ENCODE peak calls at places on chromosomes 5 and 9, in nine cellular contexts. One of them, this sample, is unnamed.

GRCh38 chr9:12441509-12441908 is 251.7 kb upstream of the TYRP1 start:
- DNase-seq in right atrium auricular region: no peak
- DNase-seq in transverse colon: no peak
- DNase-seq in uterus: no peak
- DNase-seq in K562: no peak
- DNase-seq in brain microvascular endothelial cell: no peak
- DNase-seq in heart right ventricle: no peak
- DNase-seq in tibial artery: no peak
- DNase-seq in left ventricle myocardium inferior: no peak
- DNase-seq in this sample: no peak

GRCh38 chr9:16082796-16083195 is 530.0 kb downstream of the CCDC171 start:
- DNase-seq in right atrium auricular region: no peak
- DNase-seq in transverse colon: no peak
- DNase-seq in uterus: no peak
- DNase-seq in K562: no peak
- DNase-seq in brain microvascular endothelial cell: no peak
- DNase-seq in heart right ventricle: no peak
- DNase-seq in tibial artery: no peak
- DNase-seq in left ventricle myocardium inferior: no peak
- DNase-seq in this sample: no peak

GRCh38 chr5:153159611-153160010 is 330.9 kb upstream of the GRIA1 start:
- DNase-seq in right atrium auricular region: no peak
- DNase-seq in transverse colon: no peak
- DNase-seq in uterus: no peak
- DNase-seq in K562: no peak
- DNase-seq in brain microvascular endothelial cell: peak; percentile 24
- DNase-seq in heart right ventricle: no peak
- DNase-seq in tibial artery: no peak
- DNase-seq in left ventricle myocardium inferior: no peak
- DNase-seq in this sample: no peak

GRCh38 chr9:118503236-118503635 is 799.0 kb downstream of the TLR4 start:
- DNase-seq in right atrium auricular region: no peak
- DNase-seq in transverse colon: no peak
- DNase-seq in uterus: no peak
- DNase-seq in K562: no peak
- DNase-seq in brain microvascular endothelial cell: no peak
- DNase-seq in heart right ventricle: no peak
- DNase-seq in tibial artery: no peak
- DNase-seq in left ventricle myocardium inferior: no peak
- DNase-seq in this sample: no peak

GRCh38 chr5:176880393-176881020 is 18.6 kb downstream of the HK3 start:
- DNase-seq in right atrium auricular region: no peak
- DNase-seq in transverse colon: no peak
- DNase-seq in uterus: no peak
- DNase-seq in K562: no peak
- DNase-seq in brain microvascular endothelial cell: no peak
- DNase-seq in heart right ventricle: no peak
- DNase-seq in tibial artery: no peak
- DNase-seq in left ventricle myocardium inferior: no peak
- DNase-seq in this sample: no peak

GRCh38 chr5:157487358-157487757 is 27.3 kb downstream of the NIPAL4 start:
- DNase-seq in right atrium auricular region: no peak
- DNase-seq in transverse colon: peak; percentile 67
- DNase-seq in uterus: no peak
- DNase-seq in K562: no peak
- DNase-seq in brain microvascular endothelial cell: no peak
- DNase-seq in heart right ventricle: no peak
- DNase-seq in tibial artery: no peak
- DNase-seq in left ventricle myocardium inferior: no peak
- DNase-seq in this sample: no peak

GRCh38 chr9:111632051-111632450 is 917 bp downstream of the DNAJC25 start:
- DNase-seq in right atrium auricular region: no peak
- DNase-seq in transverse colon: no peak
- DNase-seq in uterus: no peak
- DNase-seq in K562: no peak
- DNase-seq in brain microvascular endothelial cell: no peak
- DNase-seq in heart right ventricle: no peak
- DNase-seq in tibial artery: no peak
- DNase-seq in left ventricle myocardium inferior: no peak
- DNase-seq in this sample: no peak

GRCh38 chr5:68872088-68872842 is 221.5 kb upstream of the SLC30A5 start:
- DNase-seq in right atrium auricular region: no peak
- DNase-seq in transverse colon: no peak
- DNase-seq in uterus: peak; percentile 56
- DNase-seq in K562: no peak
- DNase-seq in brain microvascular endothelial cell: no peak
- DNase-seq in heart right ventricle: no peak
- DNase-seq in tibial artery: no peak
- DNase-seq in left ventricle myocardium inferior: no peak
- DNase-seq in this sample: no peak

GRCh38 chr5:160852049-160852448 is at the start of gene ATP10B:
- DNase-seq in right atrium auricular region: no peak
- DNase-seq in transverse colon: no peak
- DNase-seq in uterus: no peak
- DNase-seq in K562: no peak
- DNase-seq in brain microvascular endothelial cell: no peak
- DNase-seq in heart right ventricle: no peak
- DNase-seq in tibial artery: no peak
- DNase-seq in left ventricle myocardium inferior: no peak
- DNase-seq in this sample: no peak

GRCh38 chr5:148623741-148624140 is 30.6 kb downstream of the HTR4 start:
- DNase-seq in right atrium auricular region: no peak
- DNase-seq in transverse colon: no peak
- DNase-seq in uterus: no peak
- DNase-seq in K562: peak; percentile 24
- DNase-seq in brain microvascular endothelial cell: no peak
- DNase-seq in heart right ventricle: no peak
- DNase-seq in tibial artery: no peak
- DNase-seq in left ventricle myocardium inferior: no peak
- DNase-seq in this sample: no peak

GRCh38 chr5:28967848-28968247 is 1929.5 kb upstream of the CDH9 start:
- DNase-seq in right atrium auricular region: no peak
- DNase-seq in transverse colon: no peak
- DNase-seq in uterus: no peak
- DNase-seq in K562: no peak
- DNase-seq in brain microvascular endothelial cell: no peak
- DNase-seq in heart right ventricle: no peak
- DNase-seq in tibial artery: no peak
- DNase-seq in left ventricle myocardium inferior: no peak
- DNase-seq in this sample: no peak

GRCh38 chr9:94801242-94801641 is 74.7 kb downstream of the AOPEP start:
- DNase-seq in right atrium auricular region: no peak
- DNase-seq in transverse colon: no peak
- DNase-seq in uterus: no peak
- DNase-seq in K562: no peak
- DNase-seq in brain microvascular endothelial cell: no peak
- DNase-seq in heart right ventricle: no peak
- DNase-seq in tibial artery: no peak
- DNase-seq in left ventricle myocardium inferior: no peak
- DNase-seq in this sample: no peak

GRCh38 chr9:104927216-104927911 is 591 bp downstream of the ABCA1 start:
- DNase-seq in right atrium auricular region: peak; percentile 64
- DNase-seq in transverse colon: peak; percentile 44
- DNase-seq in uterus: peak; percentile 44
- DNase-seq in K562: no peak
- DNase-seq in brain microvascular endothelial cell: peak; percentile 27
- DNase-seq in heart right ventricle: peak; percentile 40
- DNase-seq in tibial artery: peak; percentile 79
- DNase-seq in left ventricle myocardium inferior: peak; percentile 35
- DNase-seq in this sample: no peak

GRCh38 chr9:137191245-137191644 is 2.8 kb downstream of the SSNA1 start:
- DNase-seq in right atrium auricular region: no peak
- DNase-seq in transverse colon: no peak
- DNase-seq in uterus: no peak
- DNase-seq in K562: no peak
- DNase-seq in brain microvascular endothelial cell: no peak
- DNase-seq in heart right ventricle: no peak
- DNase-seq in tibial artery: no peak
- DNase-seq in left ventricle myocardium inferior: no peak
- DNase-seq in this sample: no peak
- H3K36me3 ChIP-seq in right atrium auricular region: peaks cover 14% of the 10 kb centered on the region
- H3K36me3 ChIP-seq in transverse colon: no peaks in the 10 kb centered on the region
- H3K36me3 ChIP-seq in uterus: no peaks in the 10 kb centered on the region
- H3K36me3 ChIP-seq in K562: peaks cover 46% of the 10 kb centered on the region
- H3K36me3 ChIP-seq in brain microvascular endothelial cell: peaks cover 13% of the 10 kb centered on the region
- H3K36me3 ChIP-seq in heart right ventricle: peaks cover 4% of the 10 kb centered on the region
- H3K36me3 ChIP-seq in tibial artery: peaks cover 23% of the 10 kb centered on the region
- H3K36me3 ChIP-seq in left ventricle myocardium inferior: peaks cover 38% of the 10 kb centered on the region
- H3K36me3 ChIP-seq in this sample: peaks cover 3% of the 10 kb centered on the region

GRCh38 chr5:14581891-14582796 is 552 bp downstream of the OTULINL start:
- DNase-seq in right atrium auricular region: no peak
- DNase-seq in transverse colon: peak; percentile 83
- DNase-seq in uterus: peak; percentile 50
- DNase-seq in K562: no peak
- DNase-seq in brain microvascular endothelial cell: peak; percentile 6
- DNase-seq in heart right ventricle: peak; percentile 58
- DNase-seq in tibial artery: peak; percentile 75
- DNase-seq in left ventricle myocardium inferior: peak; percentile 48
- DNase-seq in this sample: peak; percentile 78
- TF ChIP-seq CTCF in right atrium auricular region: no peak
- TF ChIP-seq CTCF in transverse colon: peak; percentile 33
- TF ChIP-seq CTCF in uterus: no peak
- TF ChIP-seq CTCF in K562: no peak
- TF ChIP-seq CTCF in brain microvascular endothelial cell: peak; percentile 32
- TF ChIP-seq CTCF in heart right ventricle: peak; percentile 29
- TF ChIP-seq CTCF in tibial artery: peak; percentile 12
- TF ChIP-seq CTCF in left ventricle myocardium inferior: peak; percentile 35
- TF ChIP-seq CTCF in this sample: peak; percentile 36

DNA sequence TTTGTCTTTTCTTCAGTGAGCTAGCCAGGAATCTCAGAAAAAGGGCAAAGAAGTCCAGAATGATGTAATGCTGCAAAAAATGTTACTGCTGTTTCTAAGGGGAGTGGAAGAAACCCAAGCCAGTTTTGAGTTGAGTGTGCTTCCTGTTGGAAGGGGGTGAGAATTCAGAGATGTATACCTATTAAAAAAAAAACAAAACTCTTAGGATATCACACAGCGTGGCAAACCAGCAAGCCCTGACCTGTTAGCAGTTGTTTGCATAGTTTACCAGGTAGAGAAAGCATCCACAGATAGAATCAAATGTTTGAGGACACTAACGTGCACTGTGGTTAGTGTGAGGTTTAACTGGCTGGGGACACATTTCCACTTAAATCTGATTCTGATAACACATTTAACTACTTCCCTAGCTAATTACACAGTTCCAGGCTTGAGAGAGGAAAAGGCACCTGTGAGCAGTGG is 11.4 kb downstream of the BASP1 start:
- DNase-seq in right atrium auricular region: no peak
- DNase-seq in transverse colon: no peak
- DNase-seq in uterus: no peak
- DNase-seq in K562: no peak
- DNase-seq in brain microvascular endothelial cell: no peak
- DNase-seq in heart right ventricle: no peak
- DNase-seq in tibial artery: no peak
- DNase-seq in left ventricle myocardium inferior: no peak
- DNase-seq in this sample: no peak
- H3K36me3 ChIP-seq in right atrium auricular region: no peaks in the 10 kb centered on the region
- H3K36me3 ChIP-seq in transverse colon: no peaks in the 10 kb centered on the region
- H3K36me3 ChIP-seq in uterus: no peaks in the 10 kb centered on the region
- H3K36me3 ChIP-seq in K562: no peaks in the 10 kb centered on the region
- H3K36me3 ChIP-seq in brain microvascular endothelial cell: peaks cover 30% of the 10 kb centered on the region
- H3K36me3 ChIP-seq in heart right ventricle: no peaks in the 10 kb centered on the region
- H3K36me3 ChIP-seq in tibial artery: no peaks in the 10 kb centered on the region
- H3K36me3 ChIP-seq in left ventricle myocardium inferior: no peaks in the 10 kb centered on the region
- H3K36me3 ChIP-seq in this sample: no peaks in the 10 kb centered on the region

GRCh38 chr5:61604626-61605025 is 272.6 kb downstream of the ZSWIM6 start:
- DNase-seq in right atrium auricular region: no peak
- DNase-seq in transverse colon: no peak
- DNase-seq in uterus: no peak
- DNase-seq in K562: no peak
- DNase-seq in brain microvascular endothelial cell: no peak
- DNase-seq in heart right ventricle: no peak
- DNase-seq in tibial artery: no peak
- DNase-seq in left ventricle myocardium inferior: no peak
- DNase-seq in this sample: no peak

GRCh38 chr5:61604076-61604475 is 272.0 kb downstream of the ZSWIM6 start:
- DNase-seq in right atrium auricular region: no peak
- DNase-seq in transverse colon: no peak
- DNase-seq in uterus: no peak
- DNase-seq in K562: no peak
- DNase-seq in brain microvascular endothelial cell: no peak
- DNase-seq in heart right ventricle: no peak
- DNase-seq in tibial artery: no peak
- DNase-seq in left ventricle myocardium inferior: no peak
- DNase-seq in this sample: no peak

GRCh38 chr5:61600141-61600480 is 268.1 kb downstream of the ZSWIM6 start:
- DNase-seq in right atrium auricular region: no peak
- DNase-seq in transverse colon: no peak
- DNase-seq in uterus: no peak
- DNase-seq in K562: no peak
- DNase-seq in brain microvascular endothelial cell: no peak
- DNase-seq in heart right ventricle: no peak
- DNase-seq in tibial artery: no peak
- DNase-seq in left ventricle myocardium inferior: no peak
- DNase-seq in this sample: no peak

GRCh38 chr5:61600945-61601491 is 269.0 kb downstream of the ZSWIM6 start:
- DNase-seq in right atrium auricular region: no peak
- DNase-seq in transverse colon: no peak
- DNase-seq in uterus: no peak
- DNase-seq in K562: no peak
- DNase-seq in brain microvascular endothelial cell: no peak
- DNase-seq in heart right ventricle: no peak
- DNase-seq in tibial artery: no peak
- DNase-seq in left ventricle myocardium inferior: no peak
- DNase-seq in this sample: no peak

GRCh38 chr5:61603211-61603908 is 271.3 kb downstream of the ZSWIM6 start:
- DNase-seq in right atrium auricular region: no peak
- DNase-seq in transverse colon: no peak
- DNase-seq in uterus: no peak
- DNase-seq in K562: no peak
- DNase-seq in brain microvascular endothelial cell: no peak
- DNase-seq in heart right ventricle: peak; percentile 50
- DNase-seq in tibial artery: no peak
- DNase-seq in left ventricle myocardium inferior: peak; percentile 41
- DNase-seq in this sample: no peak
- TF ChIP-seq CTCF in right atrium auricular region: no peak
- TF ChIP-seq CTCF in transverse colon: no peak
- TF ChIP-seq CTCF in uterus: no peak
- TF ChIP-seq CTCF in K562: no peak
- TF ChIP-seq CTCF in brain microvascular endothelial cell: peak; percentile 22
- TF ChIP-seq CTCF in heart right ventricle: peak; percentile 22
- TF ChIP-seq CTCF in tibial artery: no peak
- TF ChIP-seq CTCF in left ventricle myocardium inferior: peak; percentile 47
- TF ChIP-seq CTCF in this sample: no peak

GRCh38 chr9:123093141-123093540 is 59.7 kb downstream of the GPR21 start:
- DNase-seq in right atrium auricular region: no peak
- DNase-seq in transverse colon: no peak
- DNase-seq in uterus: no peak
- DNase-seq in K562: no peak
- DNase-seq in brain microvascular endothelial cell: no peak
- DNase-seq in heart right ventricle: no peak
- DNase-seq in tibial artery: no peak
- DNase-seq in left ventricle myocardium inferior: no peak
- DNase-seq in this sample: no peak
- H3K36me3 ChIP-seq in right atrium auricular region: peaks cover 45% of the 10 kb centered on the region
- H3K36me3 ChIP-seq in transverse colon: no peaks in the 10 kb centered on the region
- H3K36me3 ChIP-seq in uterus: no peaks in the 10 kb centered on the region
- H3K36me3 ChIP-seq in K562: peaks cover 59% of the 10 kb centered on the region
- H3K36me3 ChIP-seq in brain microvascular endothelial cell: peaks cover 37% of the 10 kb centered on the region
- H3K36me3 ChIP-seq in heart right ventricle: peaks cover 37% of the 10 kb centered on the region
- H3K36me3 ChIP-seq in tibial artery: peaks cover 83% of the 10 kb centered on the region
- H3K36me3 ChIP-seq in left ventricle myocardium inferior: peaks cover 83% of the 10 kb centered on the region
- H3K36me3 ChIP-seq in this sample: peaks cover 4% of the 10 kb centered on the region

GRCh38 chr9:134682026-134682425 is 40.4 kb downstream of the COL5A1 start:
- DNase-seq in right atrium auricular region: no peak
- DNase-seq in transverse colon: no peak
- DNase-seq in uterus: no peak
- DNase-seq in K562: no peak
- DNase-seq in brain microvascular endothelial cell: no peak
- DNase-seq in heart right ventricle: no peak
- DNase-seq in tibial artery: peak; percentile 70
- DNase-seq in left ventricle myocardium inferior: no peak
- DNase-seq in this sample: no peak
- TF ChIP-seq CTCF in right atrium auricular region: no peak
- TF ChIP-seq CTCF in transverse colon: no peak
- TF ChIP-seq CTCF in uterus: no peak
- TF ChIP-seq CTCF in K562: no peak
- TF ChIP-seq CTCF in brain microvascular endothelial cell: no peak
- TF ChIP-seq CTCF in heart right ventricle: no peak
- TF ChIP-seq CTCF in tibial artery: no peak
- TF ChIP-seq CTCF in left ventricle myocardium inferior: no peak
- TF ChIP-seq CTCF in this sample: no peak

This sample was measured in Caco-2.